ENCODE peak calls at places on chromosomes 13 and 19, in ten cellular contexts. Y is neural progenitor cell; N is activated effector memory CD4-positive, alpha-beta T cell treated with anti-CD3 and anti-CD28 coated beads, Interleukin-2, amount 50 U/mL, for 16 hours; B is naive B cell; M is T1000; A is PC-9; U is GM12878; C is left colon; G is HT1080; X is HTR-8/SVneo. I is an unnamed sample.

GRCh38 chr19:42282036-42282762 is 13.1 kb downstream of the CIC start:
- DNase-seq in Y (peak), N (peak), B (no peak), M (no peak), A (no peak), U (no peak), C (no peak), G (peak), X (no peak), I (no peak)

GRCh38 chr19:1155352-1156304 is 18.4 kb downstream of the SBNO2 start:
- DNase-seq in Y (no peak), N (no peak), B (no peak), M (no peak), A (no peak), U (no peak), C (no peak), G (no peak), X (no peak), I (no peak)

GRCh38 chr19:3314962-3315675 is 51.3 kb upstream of the NFIC start:
- DNase-seq in Y (no peak), N (no peak), B (no peak), M (no peak), A (no peak), U (no peak), C (no peak), G (no peak), X (no peak), I (no peak)

GRCh38 chr13:108645376-108645775 is 16.0 kb downstream of the MYO16 start:
- DNase-seq in Y (no peak), N (no peak), B (no peak), M (no peak), A (no peak), U (no peak), C (no peak), G (no peak), X (no peak), I (no peak)

GRCh38 chr19:1289395-1290244 is 3.9 kb downstream of the EFNA2 start:
- DNase-seq in Y (no peak), N (no peak), B (no peak), M (no peak), A (no peak), U (no peak), C (no peak), G (no peak), X (no peak), I (no peak)

GRCh38 chr19:10043286-10043927 is 30.1 kb downstream of the RDH8 start:
- DNase-seq in Y (peak), N (no peak), B (peak), M (peak), A (peak), U (no peak), C (no peak), G (no peak), X (no peak), I (no peak)

GRCh38 chr13:95087746-95088305 is 213.4 kb downstream of the ABCC4 start:
- DNase-seq in Y (no peak), N (no peak), B (no peak), M (no peak), A (no peak), U (no peak), C (no peak), G (peak), X (no peak), I (no peak)

GRCh38 chr13:21534760-21535159 is 69.2 kb downstream of the MICU2 start:
- DNase-seq in Y (no peak), N (no peak), B (no peak), M (no peak), A (no peak), U (no peak), C (no peak), G (no peak), X (no peak), I (no peak)